ENCODE peak calls at places on chromosome 5, in six cellular contexts. F is H4; L is NCI-H2171 treated with DMSO at 0.1 percent for 48 hours; G is amygdala; J is gastrocnemius medialis; M is stimulated activated effector memory CD8-positive, alpha-beta T cell treated with anti-CD3 and anti-CD28 coated beads, Interleukin-12 subunit alpha, Interleukin-12 subunit beta, amount 100 ng/mL, for 72 hours. N is an unnamed sample.

GRCh38 chr5:143399616-143400540 is 3.6 kb downstream of the NR3C1 start:
- DNase-seq in L (peak), M (no peak), J (no peak), F (no peak), G (no peak), N (no peak)

GRCh38 chr5:21142791-21143190 is 1154.8 kb upstream of the CDH18 start:
- DNase-seq in G (no peak), L (no peak), J (no peak), F (no peak), M (no peak), N (no peak)

GRCh38 chr5:127849436-127849835 is 146.2 kb downstream of the CCDC192 start:
- DNase-seq in M (no peak), F (no peak), L (no peak), J (no peak), G (no peak), N (no peak)

GRCh38 chr5:124746252-124746915 is at the start of gene ZNF608:
- DNase-seq in M (no peak), F (peak), L (peak), G (peak), J (no peak), N (no peak)

GRCh38 chr5:165795073-165795472 is 2289.7 kb downstream of the MAT2B start:
- DNase-seq in J (no peak), L (no peak), G (no peak), M (no peak), F (no peak), N (no peak)

GRCh38 chr5:97575322-97575721 is 392.3 kb upstream of the RIOK2 start:
- DNase-seq in J (no peak), M (no peak), G (no peak), L (no peak), F (no peak), N (no peak)

GRCh38 chr5:10124287-10124686 is 125.4 kb downstream of the ATPSCKMT start:
- DNase-seq in M (no peak), L (no peak), J (no peak), F (no peak), G (peak), N (no peak)

GRCh38 chr5:56705217-56705616 is 110.1 kb upstream of the MAP3K1 start:
- DNase-seq in F (no peak), M (no peak), G (no peak), J (no peak), L (no peak), N (no peak)

GRCh38 chr5:16889972-16890519 is 46.0 kb downstream of the MYO10 start:
- DNase-seq in J (no peak), M (no peak), F (no peak), L (peak), G (no peak), N (no peak)

GRCh38 chr5:96219580-96220281 is 213.3 kb downstream of the PCSK1 start:
- DNase-seq in G (no peak), J (no peak), M (no peak), F (no peak), L (no peak), N (no peak)

GRCh38 chr5:14069021-14069420 is 74.1 kb upstream of the TRIO start:
- DNase-seq in F (no peak), J (no peak), M (no peak), G (no peak), L (no peak), N (no peak)

GRCh38 chr5:151267481-151268275 is 14.7 kb downstream of the GM2A start:
- DNase-seq in M (no peak), F (no peak), G (no peak), L (no peak), J (no peak), N (no peak)

GRCh38 chr5:154190652-154191304 is at the start of gene GALNT10:
- DNase-seq in F (peak), J (peak), G (peak), L (peak), M (no peak), N (no peak)

GRCh38 chr5:160262151-160262550 is 32.8 kb downstream of the FABP6 start:
- DNase-seq in M (no peak), L (peak), F (no peak), G (no peak), J (no peak), N (no peak)

GRCh38 chr5:173434270-173434669 is 106.1 kb upstream of the STC2 start:
- DNase-seq in J (no peak), M (no peak), F (no peak), L (no peak), G (no peak), N (no peak)

GRCh38 chr5:14413331-14413750 is 168.3 kb upstream of the OTULINL start:
- DNase-seq in F (no peak), M (no peak), G (no peak), J (no peak), L (no peak), N (no peak)

GRCh38 chr5:1659100-1660036 is 135.6 kb upstream of the LPCAT1 start:
- DNase-seq in J (no peak), M (no peak), L (no peak), G (no peak), F (no peak), N (no peak)

GRCh38 chr5:112159435-112159834 is 259.6 kb downstream of the EPB41L4A start:
- DNase-seq in L (no peak), F (no peak), M (no peak), G (no peak), J (peak), N (no peak)

GRCh38 chr5:111169269-111169668 is 54.9 kb upstream of the CAMK4 start:
- DNase-seq in J (no peak), M (no peak), L (no peak), F (no peak), G (no peak), N (no peak)

GRCh38 chr5:152686931-152687330 is 281.9 kb upstream of the NMUR2 start:
- DNase-seq in M (no peak), L (no peak), F (no peak), J (no peak), G (no peak), N (no peak)

GRCh38 chr5:91384671-91385430 is 1.7 kb upstream of the ARRDC3 start:
- DNase-seq in M (no peak), J (no peak), L (peak), G (no peak), F (peak), N (peak)

GRCh38 chr5:67552773-67553172 is 356.2 kb upstream of the CD180 start:
- DNase-seq in J (peak), G (no peak), L (no peak), F (no peak), M (no peak), N (no peak)

GRCh38 chr5:134975843-134976242 is 8.1 kb downstream of the CATSPER3 start:
- DNase-seq in G (no peak), L (no peak), F (no peak), M (no peak), J (no peak), N (no peak)

GRCh38 chr5:149129181-149129580 is 12.1 kb upstream of the ABLIM3 start:
- DNase-seq in M (no peak), L (no peak), G (no peak), J (no peak), F (no peak), N (no peak)

GRCh38 chr5:109328626-109329025 is 81.1 kb downstream of the PJA2 start:
- DNase-seq in G (no peak), J (no peak), L (no peak), F (no peak), M (no peak), N (no peak)

GRCh38 chr5:24633705-24634325 is 11.0 kb downstream of the CDH10 start:
- DNase-seq in G (no peak), M (no peak), F (peak), J (no peak), L (peak), N (no peak)

GRCh38 chr5:59596586-59597348 is 296.8 kb downstream of the PDE4D start:
- DNase-seq in L (no peak), G (no peak), M (no peak), J (no peak), F (no peak), N (peak)

GRCh38 chr5:31413030-31413812 is 118.7 kb downstream of the DROSHA start:
- DNase-seq in F (no peak), G (no peak), J (no peak), L (no peak), M (no peak), N (no peak)

GRCh38 chr5:83294246-83294645 is 177.3 kb upstream of the VCAN start:
- DNase-seq in G (no peak), M (no peak), L (no peak), J (no peak), F (no peak), N (no peak)

GRCh38 chr5:86679529-86679928 is 61.8 kb downstream of the COX7C start:
- DNase-seq in J (no peak), G (no peak), F (peak), M (no peak), L (peak), N (no peak)

GRCh38 chr5:32586251-32586642 is 890 bp downstream of the SUB1 start:
- DNase-seq in J (no peak), M (no peak), L (no peak), F (no peak), G (no peak), N (no peak)

GRCh38 chr5:138449501-138450239 is 10.8 kb downstream of the REEP2 start:
- DNase-seq in F (peak), L (peak), M (peak), G (peak), J (peak), N (peak)

GRCh38 chr5:151598556-151598955 is 7.4 kb upstream of the FAT2 start:
- DNase-seq in F (no peak), L (no peak), J (no peak), G (no peak), M (no peak), N (no peak)

GRCh38 chr5:138792181-138792808 is 39.1 kb downstream of the CTNNA1 start:
- DNase-seq in F (no peak), L (no peak), G (no peak), M (no peak), J (no peak), N (no peak)